ENCODE peak calls at places on chromosomes 16 and 17, in seven cellular contexts. One of them, this sample, is unnamed.

GRCh38 chr17:343211-343610 is 9.4 kb downstream of the RPH3AL start:
- DNase-seq in activated gamma-delta T cell treated with Interleukin-2 at 50 U/mL for 16 hours: no peak
- DNase-seq in NCI-H146: peak
- DNase-seq in dorsolateral prefrontal cortex: no peak
- DNase-seq in left lung: no peak
- DNase-seq in HAP-1: no peak
- DNase-seq in GM18507: no peak
- DNase-seq in this sample: no peak

GRCh38 chr17:30433514-30433913 is 43.7 kb upstream of the GOSR1 start:
- DNase-seq in GM18507: no peak
- DNase-seq in activated gamma-delta T cell treated with Interleukin-2 at 50 U/mL for 16 hours: no peak
- DNase-seq in left lung: no peak
- DNase-seq in NCI-H146: no peak
- DNase-seq in dorsolateral prefrontal cortex: no peak
- DNase-seq in HAP-1: no peak
- DNase-seq in this sample: peak

GRCh38 chr16:25097304-25097988 is 14.1 kb upstream of the LCMT1 start:
- DNase-seq in GM18507: no peak
- DNase-seq in HAP-1: no peak
- DNase-seq in activated gamma-delta T cell treated with Interleukin-2 at 50 U/mL for 16 hours: no peak
- DNase-seq in left lung: no peak
- DNase-seq in dorsolateral prefrontal cortex: no peak
- DNase-seq in NCI-H146: no peak
- DNase-seq in this sample: peak

GRCh38 chr16:2490190-2491105 is 15.5 kb downstream of the TBC1D24 start:
- DNase-seq in activated gamma-delta T cell treated with Interleukin-2 at 50 U/mL for 16 hours: no peak
- DNase-seq in NCI-H146: peak
- DNase-seq in GM18507: no peak
- DNase-seq in dorsolateral prefrontal cortex: no peak
- DNase-seq in left lung: no peak
- DNase-seq in HAP-1: no peak
- DNase-seq in this sample: no peak

GRCh38 chr16:87160752-87161337 is 156.3 kb downstream of the C16orf95 start:
- DNase-seq in NCI-H146: no peak
- DNase-seq in activated gamma-delta T cell treated with Interleukin-2 at 50 U/mL for 16 hours: no peak
- DNase-seq in left lung: no peak
- DNase-seq in dorsolateral prefrontal cortex: no peak
- DNase-seq in GM18507: no peak
- DNase-seq in HAP-1: no peak
- DNase-seq in this sample: no peak

GRCh38 chr16:8686031-8686621 is 11.7 kb downstream of the ABAT start:
- DNase-seq in NCI-H146: no peak
- DNase-seq in HAP-1: no peak
- DNase-seq in dorsolateral prefrontal cortex: peak
- DNase-seq in GM18507: no peak
- DNase-seq in activated gamma-delta T cell treated with Interleukin-2 at 50 U/mL for 16 hours: no peak
- DNase-seq in left lung: no peak
- DNase-seq in this sample: no peak

GRCh38 chr16:397135-397661 is at the start of gene NME4:
- DNase-seq in left lung: no peak
- DNase-seq in GM18507: no peak
- DNase-seq in activated gamma-delta T cell treated with Interleukin-2 at 50 U/mL for 16 hours: no peak
- DNase-seq in HAP-1: no peak
- DNase-seq in dorsolateral prefrontal cortex: no peak
- DNase-seq in NCI-H146: peak
- DNase-seq in this sample: peak

GRCh38 chr16:87062569-87063442 is 254.4 kb downstream of the C16orf95 start:
- DNase-seq in left lung: peak
- DNase-seq in NCI-H146: peak
- DNase-seq in activated gamma-delta T cell treated with Interleukin-2 at 50 U/mL for 16 hours: peak
- DNase-seq in HAP-1: peak
- DNase-seq in dorsolateral prefrontal cortex: no peak
- DNase-seq in GM18507: peak
- DNase-seq in this sample: peak

GRCh38 chr17:2222301-2222700 is 81.3 kb downstream of the SMG6 start:
- DNase-seq in dorsolateral prefrontal cortex: no peak
- DNase-seq in left lung: no peak
- DNase-seq in activated gamma-delta T cell treated with Interleukin-2 at 50 U/mL for 16 hours: no peak
- DNase-seq in NCI-H146: no peak
- DNase-seq in HAP-1: no peak
- DNase-seq in GM18507: no peak
- DNase-seq in this sample: peak

GRCh38 chr16:84922351-84923135 is 88.8 kb downstream of the ZDHHC7 start:
- DNase-seq in HAP-1: no peak
- DNase-seq in GM18507: no peak
- DNase-seq in left lung: no peak
- DNase-seq in NCI-H146: peak
- DNase-seq in activated gamma-delta T cell treated with Interleukin-2 at 50 U/mL for 16 hours: no peak
- DNase-seq in dorsolateral prefrontal cortex: peak
- DNase-seq in this sample: peak

GRCh38 chr17:57328109-57328882 is 72.0 kb downstream of the MSI2 start:
- DNase-seq in HAP-1: peak
- DNase-seq in activated gamma-delta T cell treated with Interleukin-2 at 50 U/mL for 16 hours: no peak
- DNase-seq in GM18507: no peak
- DNase-seq in dorsolateral prefrontal cortex: no peak
- DNase-seq in NCI-H146: no peak
- DNase-seq in left lung: no peak
- DNase-seq in this sample: no peak

GRCh38 chr16:4380131-4381063 is 8.7 kb downstream of the VASN start:
- DNase-seq in activated gamma-delta T cell treated with Interleukin-2 at 50 U/mL for 16 hours: no peak
- DNase-seq in dorsolateral prefrontal cortex: no peak
- DNase-seq in HAP-1: no peak
- DNase-seq in NCI-H146: no peak
- DNase-seq in left lung: no peak
- DNase-seq in GM18507: no peak
- DNase-seq in this sample: no peak

GRCh38 chr17:6374271-6374691 is 60.6 kb downstream of the AIPL1 start:
- DNase-seq in dorsolateral prefrontal cortex: no peak
- DNase-seq in activated gamma-delta T cell treated with Interleukin-2 at 50 U/mL for 16 hours: no peak
- DNase-seq in HAP-1: no peak
- DNase-seq in GM18507: no peak
- DNase-seq in NCI-H146: no peak
- DNase-seq in left lung: no peak
- DNase-seq in this sample: no peak

GRCh38 chr17:44307387-44308186 is 814 bp upstream of the RUNDC3A start:
- DNase-seq in NCI-H146: peak
- DNase-seq in dorsolateral prefrontal cortex: peak
- DNase-seq in activated gamma-delta T cell treated with Interleukin-2 at 50 U/mL for 16 hours: no peak
- DNase-seq in HAP-1: peak
- DNase-seq in GM18507: no peak
- DNase-seq in left lung: no peak
- DNase-seq in this sample: no peak

GRCh38 chr17:4426499-4427208 is 7.1 kb upstream of the SPNS3 start:
- DNase-seq in GM18507: no peak
- DNase-seq in left lung: no peak
- DNase-seq in HAP-1: no peak
- DNase-seq in NCI-H146: no peak
- DNase-seq in dorsolateral prefrontal cortex: no peak
- DNase-seq in activated gamma-delta T cell treated with Interleukin-2 at 50 U/mL for 16 hours: no peak
- DNase-seq in this sample: no peak

GRCh38 chr16:70638814-70639792 is 7.3 kb upstream of the IL34 start:
- DNase-seq in dorsolateral prefrontal cortex: no peak
- DNase-seq in HAP-1: no peak
- DNase-seq in GM18507: no peak
- DNase-seq in activated gamma-delta T cell treated with Interleukin-2 at 50 U/mL for 16 hours: no peak
- DNase-seq in NCI-H146: no peak
- DNase-seq in left lung: no peak
- DNase-seq in this sample: peak

GRCh38 chr16:20763461-20764232 is at the start of gene ACSM3:
- DNase-seq in GM18507: peak
- DNase-seq in left lung: peak
- DNase-seq in NCI-H146: no peak
- DNase-seq in dorsolateral prefrontal cortex: no peak
- DNase-seq in HAP-1: no peak
- DNase-seq in activated gamma-delta T cell treated with Interleukin-2 at 50 U/mL for 16 hours: peak
- DNase-seq in this sample: peak